ENCODE peak calls at places on chromosomes 4 and X, in six cellular contexts. N is EL; P is C1 segment of cervical spinal cord; D is activated CD8-positive, alpha-beta memory T cell treated with anti-CD3 and anti-CD28 coated beads for 48 hours; W is lung; B is pons. Q is an unnamed sample.

GRCh38 chrX:77426811-77427210 is 20.4 kb upstream of the FGF16 start:
- DNase-seq in W (no peak), N (peak), D (no peak), P (no peak), B (no peak), Q (no peak)

GRCh38 chr4:126647320-126647719 is 985.4 kb upstream of the INTU start:
- DNase-seq in N (no peak), W (no peak), D (no peak), P (no peak), B (no peak), Q (no peak)

GRCh38 chrX:109440475-109440874 is 41.4 kb downstream of the GUCY2F start:
- DNase-seq in N (no peak), P (no peak), D (no peak), B (no peak), W (no peak), Q (no peak)

GRCh38 chr4:184472540-184473264 is 1.6 kb downstream of the IRF2 start:
- DNase-seq in N (peak), B (peak), P (peak), D (peak), W (peak), Q (peak)

GRCh38 chrX:74419861-74420193 is 1.5 kb upstream of the SLC16A2 start:
- DNase-seq in B (no peak), N (peak), D (no peak), W (no peak), P (peak), Q (no peak)

GRCh38 chr4:6197433-6198174 is 2.7 kb downstream of the JAKMIP1 start:
- DNase-seq in P (no peak), N (no peak), D (no peak), W (no peak), B (no peak), Q (no peak)

GRCh38 chr4:78784255-78784654 is 8.1 kb downstream of the BMP2K start:
- DNase-seq in B (peak), D (no peak), W (no peak), P (no peak), N (peak), Q (peak)

GRCh38 chrX:723781-724180 is 93.2 kb downstream of the SHOX start:
- DNase-seq in W (no peak), D (no peak), B (no peak), P (no peak), N (peak), Q (no peak)

GRCh38 chr4:67575232-67575888 is 16.8 kb downstream of the STAP1 start:
- DNase-seq in D (no peak), N (no peak), B (no peak), W (no peak), P (no peak), Q (no peak)

Q was measured in foreskin melanocyte.